ENCODE peak calls at places on chromosomes 11 and 22, in seven cellular contexts. One of them, this sample, is unnamed.

GRCh38 chr11:70394211-70394950 is 3.9 kb upstream of the CTTN start:
- DNase-seq in HT1080: no peak
- DNase-seq in NCI-H510A treated with DMSO at 0.1 percent for 48 hours: no peak
- DNase-seq in nephron progenitor cell: no peak
- DNase-seq in amygdala: no peak
- DNase-seq in stimulated activated CD8-positive, alpha-beta memory T cell treated with anti-CD3 and anti-CD28 coated beads, Interleukin-2, amount 100 ng/mL, for 48 hours: no peak
- DNase-seq in T-helper 1 cell: no peak
- DNase-seq in this sample: no peak

GRCh38 chr11:108713076-108713790 is 48.4 kb downstream of the DDX10 start:
- DNase-seq in HT1080: peak
- DNase-seq in NCI-H510A treated with DMSO at 0.1 percent for 48 hours: no peak
- DNase-seq in nephron progenitor cell: no peak
- DNase-seq in amygdala: no peak
- DNase-seq in stimulated activated CD8-positive, alpha-beta memory T cell treated with anti-CD3 and anti-CD28 coated beads, Interleukin-2, amount 100 ng/mL, for 48 hours: no peak
- DNase-seq in T-helper 1 cell: no peak
- DNase-seq in this sample: no peak

GRCh38 chr22:47057916-47058585 is 295.6 kb downstream of the TBC1D22A start:
- DNase-seq in HT1080: no peak
- DNase-seq in NCI-H510A treated with DMSO at 0.1 percent for 48 hours: no peak
- DNase-seq in nephron progenitor cell: no peak
- DNase-seq in amygdala: no peak
- DNase-seq in stimulated activated CD8-positive, alpha-beta memory T cell treated with anti-CD3 and anti-CD28 coated beads, Interleukin-2, amount 100 ng/mL, for 48 hours: no peak
- DNase-seq in T-helper 1 cell: no peak
- DNase-seq in this sample: no peak

GRCh38 chr22:45008853-45009751 is 703 bp downstream of the PHF21B start:
- DNase-seq in HT1080: no peak
- DNase-seq in NCI-H510A treated with DMSO at 0.1 percent for 48 hours: no peak
- DNase-seq in nephron progenitor cell: peak
- DNase-seq in amygdala: no peak
- DNase-seq in stimulated activated CD8-positive, alpha-beta memory T cell treated with anti-CD3 and anti-CD28 coated beads, Interleukin-2, amount 100 ng/mL, for 48 hours: no peak
- DNase-seq in T-helper 1 cell: no peak
- DNase-seq in this sample: peak

GRCh38 chr11:128865490-128865889 is 1.6 kb downstream of the KCNJ1 start:
- DNase-seq in HT1080: peak
- DNase-seq in NCI-H510A treated with DMSO at 0.1 percent for 48 hours: no peak
- DNase-seq in nephron progenitor cell: no peak
- DNase-seq in amygdala: no peak
- DNase-seq in stimulated activated CD8-positive, alpha-beta memory T cell treated with anti-CD3 and anti-CD28 coated beads, Interleukin-2, amount 100 ng/mL, for 48 hours: no peak
- DNase-seq in T-helper 1 cell: no peak
- DNase-seq in this sample: no peak

GRCh38 chr11:14746857-14747256 is 103.3 kb downstream of the PDE3B start:
- DNase-seq in HT1080: no peak
- DNase-seq in NCI-H510A treated with DMSO at 0.1 percent for 48 hours: no peak
- DNase-seq in nephron progenitor cell: no peak
- DNase-seq in amygdala: no peak
- DNase-seq in stimulated activated CD8-positive, alpha-beta memory T cell treated with anti-CD3 and anti-CD28 coated beads, Interleukin-2, amount 100 ng/mL, for 48 hours: no peak
- DNase-seq in T-helper 1 cell: no peak
- DNase-seq in this sample: no peak

GRCh38 chr11:57288771-57289579 is 35.8 kb downstream of the TNKS1BP1 start:
- DNase-seq in HT1080: peak
- DNase-seq in NCI-H510A treated with DMSO at 0.1 percent for 48 hours: peak
- DNase-seq in nephron progenitor cell: peak
- DNase-seq in amygdala: no peak
- DNase-seq in stimulated activated CD8-positive, alpha-beta memory T cell treated with anti-CD3 and anti-CD28 coated beads, Interleukin-2, amount 100 ng/mL, for 48 hours: no peak
- DNase-seq in T-helper 1 cell: no peak
- DNase-seq in this sample: no peak

GRCh38 chr11:126485021-126485781 is 129.7 kb downstream of the ST3GAL4 start:
- DNase-seq in HT1080: no peak
- DNase-seq in NCI-H510A treated with DMSO at 0.1 percent for 48 hours: no peak
- DNase-seq in nephron progenitor cell: no peak
- DNase-seq in amygdala: no peak
- DNase-seq in stimulated activated CD8-positive, alpha-beta memory T cell treated with anti-CD3 and anti-CD28 coated beads, Interleukin-2, amount 100 ng/mL, for 48 hours: no peak
- DNase-seq in T-helper 1 cell: no peak
- DNase-seq in this sample: no peak

GRCh38 chr22:19275513-19275912 is 16.0 kb downstream of the CLTCL1 start:
- DNase-seq in HT1080: no peak
- DNase-seq in NCI-H510A treated with DMSO at 0.1 percent for 48 hours: no peak
- DNase-seq in nephron progenitor cell: no peak
- DNase-seq in amygdala: no peak
- DNase-seq in stimulated activated CD8-positive, alpha-beta memory T cell treated with anti-CD3 and anti-CD28 coated beads, Interleukin-2, amount 100 ng/mL, for 48 hours: no peak
- DNase-seq in T-helper 1 cell: no peak
- DNase-seq in this sample: no peak

GRCh38 chr22:31134688-31135087 is 5.6 kb downstream of the PLA2G3 start:
- DNase-seq in HT1080: no peak
- DNase-seq in NCI-H510A treated with DMSO at 0.1 percent for 48 hours: no peak
- DNase-seq in nephron progenitor cell: no peak
- DNase-seq in amygdala: no peak
- DNase-seq in stimulated activated CD8-positive, alpha-beta memory T cell treated with anti-CD3 and anti-CD28 coated beads, Interleukin-2, amount 100 ng/mL, for 48 hours: no peak
- DNase-seq in T-helper 1 cell: no peak
- DNase-seq in this sample: peak

This sample was measured in frontal cortex.